ENCODE peak calls at places on chromosome 21, in five cellular contexts. P is astrocyte of the hippocampus, O is endodermal cell, C is HuH-7.5, L is H9. I is an unnamed sample.
A peak's percentile ranks its signal among the peaks of the same experiment; 100 is the strongest.

GRCh38 chr21:33816148-33816547 is 99.5 kb downstream of the ATP5PO start:
- DNase-seq in L (no peak), P (no peak), O (no peak), C (no peak), I (no peak)

GRCh38 chr21:37374026-37374425 is 7.5 kb downstream of the DYRK1A start:
- DNase-seq in L (no peak), C (no peak), O (no peak), P (no peak), I (no peak)

GRCh38 chr21:39156024-39156423 is 27.2 kb downstream of the PSMG1 start:
- DNase-seq in L (no peak), P (peak; percentile 82), O (no peak), C (no peak), I (no peak)

GRCh38 chr21:15667010-15667409 is 62.8 kb upstream of the USP25 start:
- DNase-seq in C (no peak), L (no peak), O (no peak), P (no peak), I (no peak)

GRCh38 chr21:45322231-45322959 is 34.7 kb upstream of the POFUT2 start:
- DNase-seq in C (no peak), P (peak; percentile 20), L (peak; percentile 23), O (peak; percentile 46), I (no peak)

GRCh38 chr21:43692949-43693348 is 26.0 kb upstream of the PDXK start:
- DNase-seq in O (no peak), L (no peak), P (no peak), C (no peak), I (no peak)

GRCh38 chr21:31182231-31183129 is 144.2 kb upstream of the KRTAP19-8 start:
- DNase-seq in O (no peak), L (no peak), P (no peak), C (no peak), I (no peak)

GRCh38 chr21:35062016-35062415 is 12.9 kb upstream of the RUNX1 start:
- DNase-seq in L (no peak), P (no peak), C (no peak), O (no peak), I (no peak)

GRCh38 chr21:32281531-32281930 is 2.7 kb upstream of the MIS18A start:
- DNase-seq in O (no peak), C (no peak), P (no peak), L (no peak), I (no peak)

GRCh38 chr21:32331444-32332305 is 33.0 kb downstream of the MRAP start:
- DNase-seq in O (no peak), P (no peak), C (no peak), L (no peak), I (no peak)

GRCh38 chr21:44713846-44714245 is 2.5 kb upstream of the TSPEAR start:
- DNase-seq in L (no peak), C (no peak), P (no peak), O (peak; percentile 27), I (no peak)

GRCh38 chr21:35646606-35647005 is 413.7 kb downstream of the SETD4 start:
- DNase-seq in C (no peak), P (no peak), O (no peak), L (no peak), I (no peak)

GRCh38 chr21:33135925-33136324 is 66.0 kb downstream of the OLIG1 start:
- DNase-seq in L (no peak), C (no peak), O (no peak), P (no peak), I (no peak)

GRCh38 chr21:43812139-43812821 is 22.9 kb downstream of the RRP1 start:
- DNase-seq in O (no peak), P (peak; percentile 16), L (no peak), C (no peak), I (peak; percentile 29)

GRCh38 chr21:42276076-42276475 is 39.1 kb downstream of the TFF3 start:
- DNase-seq in L (no peak), O (no peak), P (no peak), C (no peak), I (peak; percentile 82)

GRCh38 chr21:31559368-31560119 is 99.9 kb upstream of the SOD1 start:
- DNase-seq in O (peak; percentile 100), L (peak; percentile 98), P (peak; percentile 100), C (no peak), I (peak; percentile 99)

GRCh38 chr21:25512095-25513086 is 94.9 kb downstream of the MRPL39 start:
- DNase-seq in O (no peak), P (no peak), C (no peak), L (no peak), I (no peak)

GRCh38 chr21:46429754-46430681 is 28.7 kb upstream of the DIP2A start:
- DNase-seq in C (no peak), L (no peak), O (peak; percentile 25), P (no peak), I (no peak)

GRCh38 chr21:10418649-10419048 is 102.7 kb upstream of the TPTE start:
- DNase-seq in P (no peak), L (no peak), C (no peak), O (no peak), I (no peak)

GRCh38 chr21:32826317-32827167 is 55.0 kb upstream of the PAXBP1 start:
- DNase-seq in O (peak; percentile 76), C (peak; percentile 18), L (peak; percentile 57), P (peak; percentile 82), I (peak; percentile 41)

GRCh38 chr21:25508364-25508763 is 98.9 kb downstream of the MRPL39 start:
- DNase-seq in C (no peak), P (peak; percentile 3), O (no peak), L (no peak), I (peak; percentile 18)

GRCh38 chr21:40652436-40652835 is 194.5 kb downstream of the DSCAM start:
- DNase-seq in L (no peak), C (no peak), O (no peak), P (no peak), I (no peak)

GRCh38 chr21:37860416-37860815 is 55.8 kb downstream of the KCNJ6 start:
- DNase-seq in C (no peak), P (no peak), O (no peak), L (no peak), I (no peak)

GRCh38 chr21:15053531-15053930 is 11.3 kb downstream of the NRIP1 start:
- DNase-seq in C (no peak), P (no peak), L (no peak), O (no peak), I (no peak)

GRCh38 chr21:33640697-33641338 is 723 bp downstream of the CRYZL1 start:
- DNase-seq in O (peak; percentile 53), P (peak; percentile 46), L (no peak), C (no peak), I (no peak)

GRCh38 chr21:32233055-32233546 is 45.7 kb downstream of the MIS18A start:
- DNase-seq in L (no peak), O (no peak), C (no peak), P (peak; percentile 66), I (no peak)

GRCh38 chr21:16071082-16071481 is 341.3 kb downstream of the USP25 start:
- DNase-seq in P (peak; percentile 85), L (no peak), O (no peak), C (no peak), I (no peak)

GRCh38 chr21:46226920-46227599 is 1.5 kb downstream of the LSS start:
- DNase-seq in C (no peak), L (no peak), O (peak; percentile 67), P (peak; percentile 40), I (no peak)

GRCh38 chr21:34603002-34603709 is 11.8 kb downstream of the RCAN1 start:
- DNase-seq in L (peak; percentile 88), C (peak; percentile 33), O (peak; percentile 95), P (peak; percentile 90), I (peak; percentile 88)

GRCh38 chr21:44547656-44548331 is 3.5 kb downstream of the KRTAP10-2 start:
- DNase-seq in O (no peak), C (no peak), L (no peak), P (no peak), I (no peak)

GRCh38 chr21:44898011-44898493 is 22.6 kb downstream of the ITGB2 start:
- DNase-seq in P (no peak), O (no peak), L (no peak), C (no peak), I (no peak)

GRCh38 chr21:30233636-30234035 is 17.7 kb upstream of the CLDN8 start:
- DNase-seq in O (no peak), C (no peak), L (no peak), P (no peak), I (no peak)

GRCh38 chr21:36355071-36355680 is 30.0 kb upstream of the CHAF1B start:
- DNase-seq in L (no peak), P (no peak), C (no peak), O (no peak), I (no peak)

GRCh38 chr21:45996311-45997204 is 15.0 kb downstream of the COL6A1 start:
- DNase-seq in P (no peak), C (no peak), O (peak; percentile 35), L (no peak), I (no peak)

GRCh38 chr21:35136586-35137254 is 87.6 kb upstream of the RUNX1 start:
- DNase-seq in O (peak; percentile 59), P (peak; percentile 80), C (peak; percentile 10), L (no peak), I (peak; percentile 74)

I was measured in ELF-1.